ENCODE peak calls at places on chromosomes 12 and 14, in six cellular contexts. R, F, S, K, D and Q are unnamed samples.

GRCh38 chr14:50943943-50944646 is at the start of gene PYGL:
- DNase-seq in F (peak; percentile 69), R (peak; percentile 89), S (no peak), K (peak; percentile 89), D (no peak), Q (no peak)

GRCh38 chr12:12466157-12466556 is 96.5 kb downstream of the DUSP16 start:
- DNase-seq in K (no peak), D (no peak), R (no peak), S (peak; percentile 66), F (no peak), Q (no peak)

GRCh38 chr12:116389990-116390655 is 112.6 kb upstream of the MED13L start:
- DNase-seq in K (no peak), D (no peak), R (no peak), S (no peak), F (no peak), Q (no peak)

GRCh38 chr12:105729931-105730330 is 399.4 kb downstream of the C12orf75 start:
- DNase-seq in F (no peak), R (no peak), S (no peak), K (no peak), D (no peak), Q (no peak)

GRCh38 chr14:98951031-98951430 is 321.0 kb downstream of the BCL11B start:
- DNase-seq in F (no peak), R (no peak), S (no peak), K (no peak), D (no peak), Q (no peak)

GRCh38 chr12:108905725-108906124 is 25.8 kb downstream of the DAO start:
- DNase-seq in D (no peak), S (no peak), F (no peak), K (no peak), R (no peak), Q (no peak)

GRCh38 chr14:73783107-73783727 is 68.4 kb upstream of the PTGR2 start:
- DNase-seq in R (peak; percentile 67), K (no peak), S (no peak), F (no peak), D (no peak), Q (no peak)

GRCh38 chr14:96055753-96056508 is 16.8 kb downstream of the C14orf132 start:
- DNase-seq in F (peak; percentile 7), D (no peak), K (no peak), R (no peak), S (no peak), Q (no peak)

GRCh38 chr14:102510616-102511520 is 1.3 kb upstream of the ANKRD9 start:
- DNase-seq in S (no peak), D (no peak), R (peak; percentile 94), F (peak; percentile 76), K (no peak), Q (no peak)

GRCh38 chr12:39043425-39043824 is 138.0 kb upstream of the CPNE8 start:
- DNase-seq in K (no peak), S (no peak), D (no peak), R (no peak), F (no peak), Q (no peak)

GRCh38 chr12:95184119-95184518 is 33.1 kb downstream of the FGD6 start:
- DNase-seq in F (no peak), S (no peak), D (no peak), K (no peak), R (no peak), Q (no peak)

GRCh38 chr14:30389134-30389900 is 169.6 kb upstream of the G2E3 start:
- DNase-seq in R (no peak), D (no peak), F (no peak), S (no peak), K (no peak), Q (no peak)

GRCh38 chr12:57518920-57519757 is 1.2 kb downstream of the DDIT3 start:
- DNase-seq in R (peak; percentile 49), D (no peak), K (no peak), S (no peak), F (peak; percentile 43), Q (no peak)

DNA sequence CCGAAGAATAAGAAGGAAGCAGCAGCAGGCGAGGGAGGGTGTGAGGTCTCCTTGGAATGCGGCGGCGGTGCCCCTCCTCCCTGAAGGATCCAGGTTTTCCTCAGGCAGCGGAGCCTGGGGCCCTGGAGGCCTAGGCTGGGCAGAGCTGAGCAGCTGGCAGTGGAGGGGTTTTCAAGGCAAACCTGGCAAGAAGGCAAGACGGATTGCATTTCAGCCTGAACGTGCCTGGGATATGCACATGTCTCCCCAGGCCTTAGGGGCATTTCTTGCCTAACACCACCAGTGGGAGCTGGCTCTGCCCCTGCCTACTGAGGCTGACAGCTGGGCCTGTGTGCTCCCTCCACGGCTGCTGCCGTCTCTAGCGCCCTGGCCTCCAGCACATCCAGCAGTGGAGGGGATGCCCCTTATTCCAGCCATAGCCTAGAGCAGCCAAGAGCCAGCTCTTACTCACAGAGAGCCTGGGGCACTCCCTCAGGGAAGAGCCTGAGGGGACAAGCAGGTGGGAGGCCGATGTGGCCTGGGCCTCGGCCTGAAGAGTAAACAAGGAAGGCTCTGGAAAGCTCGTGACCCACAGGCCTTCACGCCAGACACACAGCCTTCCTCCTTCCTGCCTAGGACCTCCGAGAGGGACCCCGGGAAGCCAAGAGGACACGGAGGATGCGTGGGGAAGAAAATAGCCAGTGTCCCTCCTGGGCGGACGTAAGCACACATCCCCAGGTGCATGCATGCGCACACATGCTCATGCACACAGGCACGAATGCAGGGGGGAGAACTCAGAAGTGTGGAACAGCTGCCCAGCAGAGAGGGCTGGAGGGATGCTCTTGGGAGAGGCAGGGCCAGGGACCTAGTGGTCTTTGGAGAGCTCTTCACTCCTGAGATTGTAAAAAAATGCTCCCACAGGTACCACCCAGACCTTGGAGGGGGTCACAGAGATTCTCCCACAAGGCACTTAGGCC is 23.0 kb upstream of the EIF2B2 start:
- DNase-seq in R (peak; percentile 71), K (no peak), D (peak; percentile 81), S (no peak), F (no peak), Q (no peak)
- TF ChIP-seq CTCF in R (peak; percentile 25), K (no peak), D (peak; percentile 49), S (no peak), F (no peak), Q (no peak)

DNA sequence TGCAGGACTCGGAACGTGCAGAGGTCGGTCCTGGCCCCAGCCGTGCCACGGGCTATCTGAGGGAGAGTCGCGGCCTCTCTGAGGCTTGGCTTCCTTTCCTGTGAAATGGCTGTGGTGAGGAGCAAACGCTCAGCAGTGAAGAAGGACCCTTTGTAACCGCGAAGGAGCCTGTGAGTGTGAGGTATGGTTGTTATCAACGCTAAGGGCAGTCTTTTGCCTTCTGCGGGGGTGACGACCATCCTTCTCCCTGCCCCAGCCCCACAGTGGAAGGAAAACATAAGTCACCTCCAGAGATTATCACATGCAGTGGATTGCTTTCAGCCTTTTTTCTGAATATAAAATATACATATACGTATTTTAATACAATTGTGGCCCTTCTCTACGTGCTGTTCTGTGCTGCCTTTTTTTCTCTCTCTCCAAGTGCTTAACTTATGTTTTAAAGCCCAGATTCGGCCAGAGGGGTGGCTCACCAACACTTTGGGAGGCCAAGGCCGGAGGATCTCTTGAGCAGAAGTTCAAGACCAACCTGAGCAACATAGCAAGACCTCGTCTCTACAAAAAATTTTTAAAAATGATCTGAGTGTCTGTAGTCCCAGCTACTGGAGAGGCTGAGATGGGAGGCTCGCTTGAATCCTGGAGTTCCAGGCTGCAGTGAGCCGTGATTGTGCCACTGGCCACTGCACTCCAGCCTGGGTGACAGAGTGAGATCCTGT is 17.4 kb downstream of the TAMALIN start:
- DNase-seq in R (no peak), K (no peak), D (no peak), F (no peak), S (no peak), Q (no peak)
- TF ChIP-seq CTCF in R (no peak), K (peak; percentile 9), D (no peak), F (no peak), S (peak; percentile 56), Q (peak; percentile 70)

GRCh38 chr12:459050-459429 is 699 bp upstream of the B4GALNT3 start:
- DNase-seq in D (no peak), F (no peak), K (no peak), R (no peak), S (no peak), Q (no peak)
- TF ChIP-seq CTCF in D (no peak), F (no peak), K (no peak), R (no peak), S (no peak), Q (no peak)

DNA sequence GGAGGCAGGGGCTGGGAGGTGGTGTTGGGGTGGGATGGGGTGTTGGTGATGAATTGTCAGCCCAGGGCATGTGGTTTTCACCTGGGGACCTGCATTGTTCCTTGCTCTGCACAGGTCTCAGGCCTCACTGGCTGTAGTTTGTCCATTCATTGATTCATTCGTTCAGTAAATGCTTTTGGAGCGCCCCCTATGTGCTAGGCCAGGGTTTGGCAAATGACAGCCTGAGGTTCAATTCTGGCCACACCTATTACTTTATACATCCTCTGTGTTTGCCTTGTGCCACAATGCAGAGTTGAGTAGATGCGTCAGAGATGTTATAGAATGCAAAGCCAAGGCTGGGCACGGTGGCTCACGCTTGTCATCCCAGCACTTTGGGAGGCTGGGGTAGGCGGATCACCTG is 4.7 kb downstream of the ADCK1 start:
- DNase-seq in D (no peak), F (no peak), S (no peak), K (no peak), R (peak; percentile 84), Q (no peak)
- TF ChIP-seq CTCF in D (peak; percentile 16), F (no peak), S (no peak), K (peak; percentile 11), R (peak; percentile 82), Q (peak; percentile 34)

DNA sequence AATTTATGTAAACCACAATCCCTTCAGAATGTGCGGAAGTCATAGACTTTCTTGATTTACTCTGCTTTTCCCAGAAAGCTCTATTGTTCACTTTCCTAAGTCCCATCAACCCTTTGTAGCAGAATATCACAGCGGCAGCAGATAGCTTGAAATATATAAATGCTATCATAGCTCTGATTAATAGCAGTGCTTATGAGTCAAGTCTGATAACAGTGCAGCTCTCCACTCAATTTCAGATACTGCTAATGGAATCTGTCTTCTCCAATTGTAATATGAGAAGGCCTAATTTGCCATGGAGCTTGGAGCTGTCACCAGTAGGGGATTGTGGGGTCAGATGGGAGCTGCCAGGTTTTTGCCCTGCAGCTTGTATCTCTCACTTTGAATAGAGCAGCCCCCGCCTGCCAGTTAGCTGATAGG is 10.9 kb downstream of the TMEM260 start:
- DNase-seq in R (peak; percentile 49), K (no peak), S (no peak), F (no peak), D (no peak), Q (no peak)
- TF ChIP-seq CTCF in R (no peak), K (no peak), S (no peak), F (no peak), D (no peak), Q (no peak)

GRCh38 chr14:70622111-70622712 is 19.5 kb upstream of the TTC9 start:
- DNase-seq in K (no peak), F (peak; percentile 66), D (no peak), S (peak; percentile 53), R (peak; percentile 91), Q (no peak)
- TF ChIP-seq CTCF in K (peak; percentile 70), F (peak; percentile 64), D (peak; percentile 52), S (peak; percentile 89), R (peak; percentile 93), Q (peak; percentile 72)

GRCh38 chr14:93970967-93971634 is 5.3 kb downstream of the ASB2 start:
- DNase-seq in S (peak; percentile 17), R (no peak), K (peak; percentile 60), F (peak; percentile 50), D (no peak), Q (no peak)
- TF ChIP-seq CTCF in S (peak; percentile 4), R (no peak), K (no peak), F (no peak), D (no peak), Q (peak; percentile 55)

DNA sequence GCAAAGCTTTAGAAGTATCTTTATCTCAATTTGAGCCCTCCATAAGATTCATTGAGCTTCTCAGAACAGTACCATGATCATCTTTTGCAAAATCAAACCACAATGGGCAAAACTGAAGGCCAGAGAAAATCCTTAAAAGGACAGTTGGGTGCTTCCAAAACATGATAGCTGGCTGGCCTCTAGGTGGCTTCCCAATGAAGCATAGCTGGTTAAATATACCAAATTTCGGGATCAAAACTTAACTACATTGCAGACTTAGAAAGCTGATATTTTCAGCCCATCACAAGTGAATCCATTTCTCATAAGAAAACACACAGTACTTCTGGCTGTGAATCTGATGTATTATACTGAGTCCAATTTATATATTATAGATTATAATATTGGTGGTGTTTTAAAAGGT is 15.3 kb upstream of the PIK3C2G start:
- DNase-seq in K (no peak), F (no peak), S (no peak), R (peak; percentile 45), D (no peak), Q (no peak)
- TF ChIP-seq CTCF in K (no peak), F (no peak), S (no peak), R (peak; percentile 48), D (peak; percentile 5), Q (no peak)